ENCODE peak calls at places on chromosomes 11 and 22, in nine cellular contexts. G, S, J, M, K, C, D, O and E are unnamed samples.

GRCh38 chr11:131867457-131868257 is 497.2 kb downstream of the NTM start:
- DNase-seq in G (peak; percentile 84), S (no peak), J (peak; percentile 92), M (peak; percentile 77), K (peak; percentile 62), C (peak; percentile 91), D (peak; percentile 89), O (peak; percentile 17), E (peak; percentile 71)

GRCh38 chr22:28208036-28208435 is 289.0 kb upstream of the PITPNB start:
- DNase-seq in G (no peak), S (no peak), J (no peak), M (peak; percentile 77), K (no peak), C (no peak), D (no peak), O (no peak), E (no peak)

GRCh38 chr11:114150671-114151070 is 91.2 kb downstream of the ZBTB16 start:
- DNase-seq in G (no peak), S (no peak), J (no peak), M (no peak), K (no peak), C (no peak), D (no peak), O (no peak), E (no peak)

GRCh38 chr22:41863472-41863871 is 30.6 kb downstream of the SREBF2 start:
- DNase-seq in G (no peak), S (no peak), J (no peak), M (no peak), K (no peak), C (no peak), D (no peak), O (no peak), E (no peak)

GRCh38 chr11:134474942-134475341 is 62.9 kb upstream of the B3GAT1 start:
- DNase-seq in G (no peak), S (no peak), J (no peak), M (no peak), K (no peak), C (no peak), D (no peak), O (no peak), E (no peak)

GRCh38 chr22:40224702-40225101 is 47.0 kb downstream of the TNRC6B start:
- DNase-seq in G (no peak), S (no peak), J (no peak), M (peak; percentile 59), K (no peak), C (no peak), D (peak; percentile 6), O (no peak), E (no peak)

GRCh38 chr22:50260434-50260800 is 1.1 kb downstream of the MAPK12 start:
- DNase-seq in G (no peak), S (no peak), J (no peak), M (peak; percentile 27), K (no peak), C (no peak), D (no peak), O (no peak), E (no peak)

GRCh38 chr11:119910056-119910455 is 181.1 kb upstream of the NECTIN1 start:
- DNase-seq in G (no peak), S (no peak), J (no peak), M (no peak), K (no peak), C (no peak), D (no peak), O (no peak), E (no peak)

GRCh38 chr11:80451105-80451504 is 1010.3 kb upstream of the TENM4 start:
- DNase-seq in G (no peak), S (no peak), J (no peak), M (no peak), K (no peak), C (no peak), D (no peak), O (no peak), E (no peak)

GRCh38 chr11:73140213-73141030 is 1.7 kb downstream of the FCHSD2 start:
- DNase-seq in G (peak; percentile 66), S (no peak), J (peak; percentile 47), M (peak; percentile 49), K (peak; percentile 40), C (peak; percentile 49), D (peak; percentile 52), O (no peak), E (peak; percentile 66)

GRCh38 chr22:43297246-43298061 is 45.7 kb downstream of the SCUBE1 start:
- DNase-seq in G (no peak), S (no peak), J (no peak), M (no peak), K (no peak), C (no peak), D (no peak), O (no peak), E (no peak)

GRCh38 chr11:2571598-2572281 is 126.9 kb downstream of the KCNQ1 start:
- DNase-seq in G (no peak), S (no peak), J (no peak), M (no peak), K (peak; percentile 6), C (no peak), D (no peak), O (no peak), E (no peak)

GRCh38 chr11:8810331-8811301 is 100.4 kb upstream of the AKIP1 start:
- DNase-seq in G (peak; percentile 95), S (peak; percentile 42), J (peak; percentile 85), M (peak; percentile 86), K (peak; percentile 82), C (peak; percentile 55), D (peak; percentile 81), O (peak; percentile 57), E (peak; percentile 88)

GRCh38 chr22:42188808-42189447 is 58.3 kb upstream of the CYP2D6 start:
- DNase-seq in G (no peak), S (no peak), J (no peak), M (peak; percentile 68), K (no peak), C (no peak), D (peak; percentile 55), O (no peak), E (no peak)

GRCh38 chr22:46614070-46614931 is 5.9 kb upstream of the GRAMD4 start:
- DNase-seq in G (no peak), S (no peak), J (no peak), M (no peak), K (no peak), C (no peak), D (no peak), O (no peak), E (no peak)

GRCh38 chr22:29947410-29948387 is 64.7 kb downstream of the MTMR3 start:
- DNase-seq in G (no peak), S (no peak), J (peak; percentile 41), M (peak; percentile 72), K (no peak), C (no peak), D (peak; percentile 47), O (no peak), E (no peak)

GRCh38 chr11:66718320-66718971 is 10.6 kb downstream of the SPTBN2 start:
- DNase-seq in G (no peak), S (no peak), J (no peak), M (no peak), K (no peak), C (no peak), D (no peak), O (no peak), E (no peak)
- H3K4me3 ChIP-seq in G (no peak overlapping the region), S (no peak overlapping the region), J (no peak overlapping the region), M (no peak overlapping the region), K (no peak overlapping the region), C (no peak overlapping the region), D (no peak overlapping the region), O (no peak overlapping the region), E (no peak overlapping the region)

GRCh38 chr11:70141490-70142014 is 61.5 kb upstream of the FADD start:
- DNase-seq in G (peak; percentile 87), S (no peak), J (no peak), M (peak; percentile 29), K (no peak), C (peak; percentile 95), D (no peak), O (no peak), E (no peak)
- H3K4me3 ChIP-seq in G (peak overlapping the region; percentile 32), S (peak overlapping the region; percentile 26), J (no peak overlapping the region), M (no peak overlapping the region), K (no peak overlapping the region), C (peak overlapping the region; percentile 26), D (no peak overlapping the region), O (no peak overlapping the region), E (no peak overlapping the region)

GRCh38 chr11:62400760-62401159 is 18.1 kb upstream of the SCGB1A1 start:
- DNase-seq in G (no peak), S (peak; percentile 51), J (peak; percentile 91), M (peak; percentile 91), K (peak; percentile 81), C (no peak), D (peak; percentile 74), O (peak; percentile 49), E (peak; percentile 92)

GRCh38 chr11:62401781-62402180 is 17.1 kb upstream of the SCGB1A1 start:
- DNase-seq in G (no peak), S (no peak), J (no peak), M (no peak), K (no peak), C (no peak), D (no peak), O (no peak), E (no peak)

GRCh38 chr11:62402226-62402625 is 16.6 kb upstream of the SCGB1A1 start:
- DNase-seq in G (no peak), S (no peak), J (no peak), M (no peak), K (peak; percentile 61), C (no peak), D (no peak), O (no peak), E (no peak)

GRCh38 chr11:62400281-62400680 is 18.6 kb upstream of the SCGB1A1 start:
- DNase-seq in G (no peak), S (no peak), J (no peak), M (no peak), K (no peak), C (no peak), D (no peak), O (no peak), E (no peak)

GRCh38 chr11:62401356-62401755 is 17.5 kb upstream of the SCGB1A1 start:
- DNase-seq in G (no peak), S (no peak), J (no peak), M (no peak), K (no peak), C (no peak), D (no peak), O (no peak), E (no peak)
- H3K4me3 ChIP-seq in G (no peak overlapping the region), S (peak overlapping the region; percentile 51), J (no peak overlapping the region), M (no peak overlapping the region), K (no peak overlapping the region), C (no peak overlapping the region), D (no peak overlapping the region), O (no peak overlapping the region), E (peak overlapping the region; percentile 31)

DNA sequence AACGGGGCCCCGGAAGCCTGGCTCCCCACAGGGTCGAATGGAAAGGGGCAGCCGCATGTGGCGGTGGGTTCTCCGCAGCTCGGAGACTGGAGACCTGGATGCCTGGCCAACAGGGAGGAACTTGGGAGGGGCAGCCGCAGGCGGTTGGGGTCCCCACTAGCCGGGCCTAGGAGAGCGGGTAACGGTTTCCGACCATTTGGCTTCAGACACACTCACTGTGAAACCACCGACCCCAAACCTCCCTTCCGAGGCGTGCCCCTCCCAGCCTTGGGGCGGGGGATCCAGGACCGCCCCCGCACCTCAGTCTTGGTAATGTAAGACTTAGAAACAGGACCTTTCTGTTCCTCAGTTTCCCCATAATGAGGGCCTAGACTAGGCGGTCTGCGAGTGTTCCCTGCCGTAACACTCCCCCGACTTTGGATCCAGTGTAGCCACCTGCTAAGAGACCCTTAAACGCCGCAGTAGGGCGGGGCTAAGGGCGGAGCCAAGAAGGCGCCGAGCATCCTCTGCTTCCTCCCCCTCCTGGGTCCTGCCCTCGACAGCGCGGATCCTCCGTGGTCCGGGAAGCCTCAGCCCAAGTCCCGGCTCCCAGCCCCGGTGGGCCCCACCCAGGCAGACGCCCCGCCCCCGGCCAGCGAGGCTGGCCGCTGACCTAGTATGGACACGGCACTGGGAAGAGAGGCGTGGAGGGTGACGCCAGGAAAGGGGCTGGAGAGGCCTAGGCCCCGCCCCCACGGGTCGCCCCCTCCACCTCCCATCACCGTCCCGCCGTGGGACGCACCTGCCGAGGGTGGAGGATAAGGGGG is 1.8 kb upstream of the RASGRP2 start:
- DNase-seq in G (peak; percentile 85), S (peak; percentile 83), J (peak; percentile 75), M (peak; percentile 72), K (peak; percentile 94), C (peak; percentile 71), D (peak; percentile 22), O (peak; percentile 62), E (peak; percentile 88)
- H3K4me3 ChIP-seq in G (peak overlapping the region; percentile 62), S (peak overlapping the region; percentile 79), J (peak overlapping the region; percentile 47), M (no peak overlapping the region), K (peak overlapping the region; percentile 80), C (peak overlapping the region; percentile 58), D (peak overlapping the region; percentile 3), O (peak overlapping the region; percentile 72), E (peak overlapping the region; percentile 86)